ENCODE peak calls at places on chromosomes 4 and X, in eight cellular contexts. One of them, this sample, is unnamed.

GRCh38 chr4:14028862-14029261 is 401.3 kb upstream of the BOD1L1 start:
- DNase-seq in stomach: no peak
- DNase-seq in SJSA1: no peak
- DNase-seq in AG20443: no peak
- DNase-seq in activated CD4-positive, alpha-beta T cell treated with anti-CD3 and anti-CD28 coated beads for 1 hour: no peak
- DNase-seq in activated CD8-positive, alpha-beta memory T cell treated with anti-CD3 and anti-CD28 coated beads for 1 hour: no peak
- DNase-seq in NCI-H2171: no peak
- DNase-seq in WTC11: peak; percentile 13
- DNase-seq in this sample: no peak

GRCh38 chrX:103415528-103415927 is 39.2 kb downstream of the BEX3 start:
- DNase-seq in WTC11: no peak
- DNase-seq in activated CD8-positive, alpha-beta memory T cell treated with anti-CD3 and anti-CD28 coated beads for 1 hour: no peak
- DNase-seq in SJSA1: no peak
- DNase-seq in activated CD4-positive, alpha-beta T cell treated with anti-CD3 and anti-CD28 coated beads for 1 hour: no peak
- DNase-seq in AG20443: no peak
- DNase-seq in stomach: no peak
- DNase-seq in NCI-H2171: no peak
- DNase-seq in this sample: no peak

GRCh38 chr4:83858121-83858520 is 322.2 kb downstream of the GPAT3 start:
- DNase-seq in AG20443: no peak
- DNase-seq in activated CD4-positive, alpha-beta T cell treated with anti-CD3 and anti-CD28 coated beads for 1 hour: no peak
- DNase-seq in SJSA1: no peak
- DNase-seq in NCI-H2171: no peak
- DNase-seq in activated CD8-positive, alpha-beta memory T cell treated with anti-CD3 and anti-CD28 coated beads for 1 hour: no peak
- DNase-seq in stomach: no peak
- DNase-seq in WTC11: no peak
- DNase-seq in this sample: no peak

GRCh38 chr4:124945422-124945821 is 232.9 kb upstream of the ANKRD50 start:
- DNase-seq in AG20443: no peak
- DNase-seq in stomach: no peak
- DNase-seq in SJSA1: no peak
- DNase-seq in NCI-H2171: no peak
- DNase-seq in WTC11: no peak
- DNase-seq in activated CD8-positive, alpha-beta memory T cell treated with anti-CD3 and anti-CD28 coated beads for 1 hour: no peak
- DNase-seq in activated CD4-positive, alpha-beta T cell treated with anti-CD3 and anti-CD28 coated beads for 1 hour: no peak
- DNase-seq in this sample: no peak

GRCh38 chr4:110620352-110621327 is 2.2 kb downstream of the PITX2 start:
- DNase-seq in activated CD4-positive, alpha-beta T cell treated with anti-CD3 and anti-CD28 coated beads for 1 hour: no peak
- DNase-seq in WTC11: peak; percentile 82
- DNase-seq in SJSA1: no peak
- DNase-seq in stomach: no peak
- DNase-seq in NCI-H2171: no peak
- DNase-seq in activated CD8-positive, alpha-beta memory T cell treated with anti-CD3 and anti-CD28 coated beads for 1 hour: no peak
- DNase-seq in AG20443: no peak
- DNase-seq in this sample: no peak

GRCh38 chrX:149846789-149847188 is 34.2 kb upstream of the MAGEA8 start:
- DNase-seq in activated CD8-positive, alpha-beta memory T cell treated with anti-CD3 and anti-CD28 coated beads for 1 hour: no peak
- DNase-seq in activated CD4-positive, alpha-beta T cell treated with anti-CD3 and anti-CD28 coated beads for 1 hour: no peak
- DNase-seq in AG20443: no peak
- DNase-seq in NCI-H2171: no peak
- DNase-seq in SJSA1: no peak
- DNase-seq in WTC11: no peak
- DNase-seq in stomach: no peak
- DNase-seq in this sample: no peak

GRCh38 chrX:53685711-53686110 is 808 bp downstream of the HUWE1 start:
- DNase-seq in AG20443: no peak
- DNase-seq in WTC11: no peak
- DNase-seq in SJSA1: no peak
- DNase-seq in activated CD4-positive, alpha-beta T cell treated with anti-CD3 and anti-CD28 coated beads for 1 hour: no peak
- DNase-seq in stomach: no peak
- DNase-seq in NCI-H2171: no peak
- DNase-seq in activated CD8-positive, alpha-beta memory T cell treated with anti-CD3 and anti-CD28 coated beads for 1 hour: no peak
- DNase-seq in this sample: no peak

GRCh38 chr4:75916091-75916661 is 13.9 kb upstream of the PPEF2 start:
- DNase-seq in activated CD4-positive, alpha-beta T cell treated with anti-CD3 and anti-CD28 coated beads for 1 hour: no peak
- DNase-seq in WTC11: no peak
- DNase-seq in AG20443: peak; percentile 76
- DNase-seq in SJSA1: peak; percentile 64
- DNase-seq in NCI-H2171: no peak
- DNase-seq in activated CD8-positive, alpha-beta memory T cell treated with anti-CD3 and anti-CD28 coated beads for 1 hour: no peak
- DNase-seq in stomach: no peak
- DNase-seq in this sample: no peak

GRCh38 chr4:53128959-53129358 is 236.9 kb downstream of the SCFD2 start:
- DNase-seq in stomach: no peak
- DNase-seq in SJSA1: no peak
- DNase-seq in activated CD4-positive, alpha-beta T cell treated with anti-CD3 and anti-CD28 coated beads for 1 hour: no peak
- DNase-seq in NCI-H2171: no peak
- DNase-seq in AG20443: no peak
- DNase-seq in activated CD8-positive, alpha-beta memory T cell treated with anti-CD3 and anti-CD28 coated beads for 1 hour: no peak
- DNase-seq in WTC11: no peak
- DNase-seq in this sample: no peak

GRCh38 chrX:69362889-69363288 is 141.2 kb upstream of the NALF2 start:
- DNase-seq in WTC11: no peak
- DNase-seq in NCI-H2171: no peak
- DNase-seq in activated CD8-positive, alpha-beta memory T cell treated with anti-CD3 and anti-CD28 coated beads for 1 hour: no peak
- DNase-seq in stomach: no peak
- DNase-seq in SJSA1: no peak
- DNase-seq in AG20443: peak; percentile 80
- DNase-seq in activated CD4-positive, alpha-beta T cell treated with anti-CD3 and anti-CD28 coated beads for 1 hour: no peak
- DNase-seq in this sample: no peak

GRCh38 chrX:45750639-45751038 is 550.0 kb upstream of the DIPK2B start:
- DNase-seq in stomach: peak; percentile 35
- DNase-seq in AG20443: no peak
- DNase-seq in SJSA1: no peak
- DNase-seq in activated CD4-positive, alpha-beta T cell treated with anti-CD3 and anti-CD28 coated beads for 1 hour: no peak
- DNase-seq in WTC11: no peak
- DNase-seq in NCI-H2171: no peak
- DNase-seq in activated CD8-positive, alpha-beta memory T cell treated with anti-CD3 and anti-CD28 coated beads for 1 hour: no peak
- DNase-seq in this sample: no peak

GRCh38 chrX:45472968-45473367 is 272.3 kb upstream of the DIPK2B start:
- DNase-seq in AG20443: peak; percentile 13
- DNase-seq in stomach: no peak
- DNase-seq in NCI-H2171: no peak
- DNase-seq in WTC11: no peak
- DNase-seq in activated CD8-positive, alpha-beta memory T cell treated with anti-CD3 and anti-CD28 coated beads for 1 hour: no peak
- DNase-seq in activated CD4-positive, alpha-beta T cell treated with anti-CD3 and anti-CD28 coated beads for 1 hour: no peak
- DNase-seq in SJSA1: peak; percentile 2
- DNase-seq in this sample: no peak

GRCh38 chrX:112368371-112368770 is 285.8 kb upstream of the TRPC5 start:
- DNase-seq in stomach: no peak
- DNase-seq in AG20443: no peak
- DNase-seq in activated CD8-positive, alpha-beta memory T cell treated with anti-CD3 and anti-CD28 coated beads for 1 hour: no peak
- DNase-seq in SJSA1: no peak
- DNase-seq in NCI-H2171: no peak
- DNase-seq in activated CD4-positive, alpha-beta T cell treated with anti-CD3 and anti-CD28 coated beads for 1 hour: no peak
- DNase-seq in WTC11: peak; percentile 11
- DNase-seq in this sample: no peak

This sample was measured in iPS DF 6.9.